ENCODE peak calls at places on chromosomes 13 and 19, in five cellular contexts. B, L, D, R and X are unnamed samples.

GRCh38 chr19:3814648-3815047 is 28.5 kb upstream of the MATK start:
- DNase-seq in B (no peak), L (no peak), D (no peak), R (no peak), X (no peak)

GRCh38 chr19:52786078-52786463 is 520 bp downstream of the ZNF600 start:
- DNase-seq in B (no peak), L (no peak), D (no peak), R (no peak), X (no peak)

GRCh38 chr19:5011476-5012238 is 42.7 kb downstream of the KDM4B start:
- DNase-seq in B (no peak), L (no peak), D (no peak), R (no peak), X (no peak)

GRCh38 chr13:113628291-113629270 is 29.4 kb downstream of the ATP4B start:
- DNase-seq in B (no peak), L (no peak), D (no peak), R (no peak), X (no peak)

GRCh38 chr13:113124211-113125025 is 1.8 kb downstream of the F10 start:
- DNase-seq in B (no peak), L (no peak), D (no peak), R (no peak), X (no peak)

GRCh38 chr13:30234763-30235162 is 72.6 kb downstream of the KATNAL1 start:
- DNase-seq in B (no peak), L (peak), D (no peak), R (no peak), X (no peak)

GRCh38 chr13:76667551-76667950 is 218.7 kb downstream of the KCTD12 start:
- DNase-seq in B (peak), L (peak), D (peak), R (no peak), X (peak)

GRCh38 chr13:46469064-46469463 is 82.0 kb upstream of the RUBCNL start:
- DNase-seq in B (no peak), L (peak), D (no peak), R (no peak), X (no peak)

GRCh38 chr19:39196860-39197562 is at the start of gene NCCRP1:
- DNase-seq in B (no peak), L (no peak), D (no peak), R (no peak), X (no peak)

GRCh38 chr19:10270180-10270615 is 722 bp upstream of the ICAM1 start:
- DNase-seq in B (no peak), L (no peak), D (no peak), R (peak), X (peak)

GRCh38 chr13:61563645-61564044 is 148.0 kb upstream of the PCDH20 start:
- DNase-seq in B (no peak), L (no peak), D (no peak), R (no peak), X (no peak)